ENCODE peak calls at places on chromosome 12, in eight cellular contexts. One of them, this sample, is unnamed.

GRCh38 chr12:93569656-93570551 is 2.6 kb upstream of the SOCS2 start:
- DNase-seq in stimulated activated CD4-positive, alpha-beta T cell treated with anti-CD3 and anti-CD28 coated beads, Interleukin-15, amount 100 ng/mL, for 1 hour: peak
- DNase-seq in coronary artery: peak
- DNase-seq in heart right ventricle: peak
- DNase-seq in stimulated activated CD8-positive, alpha-beta memory T cell treated with anti-CD3 and anti-CD28 coated beads, Interleukin-15, amount 100 ng/mL, for 24 hours: peak
- DNase-seq in astrocyte of the hippocampus: peak
- DNase-seq in Caki2: peak
- DNase-seq in AG09319: peak
- DNase-seq in this sample: peak

GRCh38 chr12:108850854-108851573 is 6.4 kb downstream of the SSH1 start:
- DNase-seq in Caki2: no peak
- DNase-seq in AG09319: no peak
- DNase-seq in stimulated activated CD4-positive, alpha-beta T cell treated with anti-CD3 and anti-CD28 coated beads, Interleukin-15, amount 100 ng/mL, for 1 hour: no peak
- DNase-seq in heart right ventricle: peak
- DNase-seq in coronary artery: no peak
- DNase-seq in astrocyte of the hippocampus: peak
- DNase-seq in stimulated activated CD8-positive, alpha-beta memory T cell treated with anti-CD3 and anti-CD28 coated beads, Interleukin-15, amount 100 ng/mL, for 24 hours: no peak
- DNase-seq in this sample: peak

GRCh38 chr12:100127766-100128508 is 14.7 kb downstream of the BLTP3B start:
- DNase-seq in astrocyte of the hippocampus: no peak
- DNase-seq in heart right ventricle: no peak
- DNase-seq in stimulated activated CD8-positive, alpha-beta memory T cell treated with anti-CD3 and anti-CD28 coated beads, Interleukin-15, amount 100 ng/mL, for 24 hours: no peak
- DNase-seq in stimulated activated CD4-positive, alpha-beta T cell treated with anti-CD3 and anti-CD28 coated beads, Interleukin-15, amount 100 ng/mL, for 1 hour: no peak
- DNase-seq in Caki2: no peak
- DNase-seq in coronary artery: no peak
- DNase-seq in AG09319: peak
- DNase-seq in this sample: no peak

GRCh38 chr12:48972213-48973021 is 882 bp upstream of the WNT10B start:
- DNase-seq in astrocyte of the hippocampus: peak
- DNase-seq in heart right ventricle: no peak
- DNase-seq in coronary artery: no peak
- DNase-seq in AG09319: no peak
- DNase-seq in stimulated activated CD8-positive, alpha-beta memory T cell treated with anti-CD3 and anti-CD28 coated beads, Interleukin-15, amount 100 ng/mL, for 24 hours: no peak
- DNase-seq in Caki2: no peak
- DNase-seq in stimulated activated CD4-positive, alpha-beta T cell treated with anti-CD3 and anti-CD28 coated beads, Interleukin-15, amount 100 ng/mL, for 1 hour: no peak
- DNase-seq in this sample: no peak

GRCh38 chr12:54373619-54374554 is 9.6 kb upstream of the GPR84 start:
- DNase-seq in heart right ventricle: no peak
- DNase-seq in Caki2: no peak
- DNase-seq in stimulated activated CD8-positive, alpha-beta memory T cell treated with anti-CD3 and anti-CD28 coated beads, Interleukin-15, amount 100 ng/mL, for 24 hours: no peak
- DNase-seq in stimulated activated CD4-positive, alpha-beta T cell treated with anti-CD3 and anti-CD28 coated beads, Interleukin-15, amount 100 ng/mL, for 1 hour: no peak
- DNase-seq in astrocyte of the hippocampus: no peak
- DNase-seq in AG09319: no peak
- DNase-seq in coronary artery: no peak
- DNase-seq in this sample: no peak

GRCh38 chr12:75944097-75944904 is 87.3 kb downstream of the PHLDA1 start:
- DNase-seq in Caki2: peak
- DNase-seq in AG09319: peak
- DNase-seq in astrocyte of the hippocampus: peak
- DNase-seq in stimulated activated CD4-positive, alpha-beta T cell treated with anti-CD3 and anti-CD28 coated beads, Interleukin-15, amount 100 ng/mL, for 1 hour: no peak
- DNase-seq in heart right ventricle: no peak
- DNase-seq in stimulated activated CD8-positive, alpha-beta memory T cell treated with anti-CD3 and anti-CD28 coated beads, Interleukin-15, amount 100 ng/mL, for 24 hours: no peak
- DNase-seq in coronary artery: no peak
- DNase-seq in this sample: no peak

GRCh38 chr12:29562167-29562776 is 64.8 kb upstream of the OVCH1 start:
- DNase-seq in stimulated activated CD4-positive, alpha-beta T cell treated with anti-CD3 and anti-CD28 coated beads, Interleukin-15, amount 100 ng/mL, for 1 hour: no peak
- DNase-seq in Caki2: no peak
- DNase-seq in heart right ventricle: no peak
- DNase-seq in coronary artery: no peak
- DNase-seq in stimulated activated CD8-positive, alpha-beta memory T cell treated with anti-CD3 and anti-CD28 coated beads, Interleukin-15, amount 100 ng/mL, for 24 hours: no peak
- DNase-seq in AG09319: peak
- DNase-seq in astrocyte of the hippocampus: peak
- DNase-seq in this sample: no peak

GRCh38 chr12:94855853-94856252 is 147.6 kb downstream of the NDUFA12 start:
- DNase-seq in astrocyte of the hippocampus: no peak
- DNase-seq in Caki2: no peak
- DNase-seq in stimulated activated CD4-positive, alpha-beta T cell treated with anti-CD3 and anti-CD28 coated beads, Interleukin-15, amount 100 ng/mL, for 1 hour: no peak
- DNase-seq in coronary artery: no peak
- DNase-seq in heart right ventricle: no peak
- DNase-seq in stimulated activated CD8-positive, alpha-beta memory T cell treated with anti-CD3 and anti-CD28 coated beads, Interleukin-15, amount 100 ng/mL, for 24 hours: no peak
- DNase-seq in AG09319: no peak
- DNase-seq in this sample: no peak

GRCh38 chr12:57823131-57823907 is 4.8 kb upstream of the AVIL start:
- DNase-seq in stimulated activated CD4-positive, alpha-beta T cell treated with anti-CD3 and anti-CD28 coated beads, Interleukin-15, amount 100 ng/mL, for 1 hour: no peak
- DNase-seq in astrocyte of the hippocampus: no peak
- DNase-seq in Caki2: no peak
- DNase-seq in AG09319: no peak
- DNase-seq in stimulated activated CD8-positive, alpha-beta memory T cell treated with anti-CD3 and anti-CD28 coated beads, Interleukin-15, amount 100 ng/mL, for 24 hours: no peak
- DNase-seq in heart right ventricle: no peak
- DNase-seq in coronary artery: no peak
- DNase-seq in this sample: no peak

GRCh38 chr12:120092531-120093335 is 23.8 kb downstream of the RAB35 start:
- DNase-seq in AG09319: no peak
- DNase-seq in astrocyte of the hippocampus: no peak
- DNase-seq in stimulated activated CD8-positive, alpha-beta memory T cell treated with anti-CD3 and anti-CD28 coated beads, Interleukin-15, amount 100 ng/mL, for 24 hours: no peak
- DNase-seq in coronary artery: no peak
- DNase-seq in Caki2: no peak
- DNase-seq in stimulated activated CD4-positive, alpha-beta T cell treated with anti-CD3 and anti-CD28 coated beads, Interleukin-15, amount 100 ng/mL, for 1 hour: no peak
- DNase-seq in heart right ventricle: no peak
- DNase-seq in this sample: no peak

GRCh38 chr12:51269174-51270066 is 795 bp downstream of the SMAGP start:
- DNase-seq in heart right ventricle: peak
- DNase-seq in stimulated activated CD4-positive, alpha-beta T cell treated with anti-CD3 and anti-CD28 coated beads, Interleukin-15, amount 100 ng/mL, for 1 hour: peak
- DNase-seq in stimulated activated CD8-positive, alpha-beta memory T cell treated with anti-CD3 and anti-CD28 coated beads, Interleukin-15, amount 100 ng/mL, for 24 hours: no peak
- DNase-seq in coronary artery: no peak
- DNase-seq in AG09319: no peak
- DNase-seq in astrocyte of the hippocampus: peak
- DNase-seq in Caki2: peak
- DNase-seq in this sample: peak

GRCh38 chr12:17954788-17955187 is 135.2 kb downstream of the RERGL start:
- DNase-seq in Caki2: no peak
- DNase-seq in astrocyte of the hippocampus: no peak
- DNase-seq in coronary artery: no peak
- DNase-seq in stimulated activated CD8-positive, alpha-beta memory T cell treated with anti-CD3 and anti-CD28 coated beads, Interleukin-15, amount 100 ng/mL, for 24 hours: no peak
- DNase-seq in AG09319: no peak
- DNase-seq in heart right ventricle: no peak
- DNase-seq in stimulated activated CD4-positive, alpha-beta T cell treated with anti-CD3 and anti-CD28 coated beads, Interleukin-15, amount 100 ng/mL, for 1 hour: no peak
- DNase-seq in this sample: no peak

GRCh38 chr12:42735869-42736361 is 146.4 kb upstream of the PRICKLE1 start:
- DNase-seq in AG09319: no peak
- DNase-seq in stimulated activated CD8-positive, alpha-beta memory T cell treated with anti-CD3 and anti-CD28 coated beads, Interleukin-15, amount 100 ng/mL, for 24 hours: no peak
- DNase-seq in stimulated activated CD4-positive, alpha-beta T cell treated with anti-CD3 and anti-CD28 coated beads, Interleukin-15, amount 100 ng/mL, for 1 hour: no peak
- DNase-seq in heart right ventricle: peak
- DNase-seq in coronary artery: no peak
- DNase-seq in astrocyte of the hippocampus: peak
- DNase-seq in Caki2: no peak
- DNase-seq in this sample: peak

GRCh38 chr12:71397433-71397954 is 42.1 kb upstream of the LGR5 start:
- DNase-seq in AG09319: no peak
- DNase-seq in stimulated activated CD4-positive, alpha-beta T cell treated with anti-CD3 and anti-CD28 coated beads, Interleukin-15, amount 100 ng/mL, for 1 hour: no peak
- DNase-seq in Caki2: no peak
- DNase-seq in stimulated activated CD8-positive, alpha-beta memory T cell treated with anti-CD3 and anti-CD28 coated beads, Interleukin-15, amount 100 ng/mL, for 24 hours: no peak
- DNase-seq in coronary artery: no peak
- DNase-seq in heart right ventricle: no peak
- DNase-seq in astrocyte of the hippocampus: peak
- DNase-seq in this sample: no peak

GRCh38 chr12:2922329-2922728 is 31.6 kb downstream of the TULP3 start:
- DNase-seq in heart right ventricle: no peak
- DNase-seq in AG09319: no peak
- DNase-seq in astrocyte of the hippocampus: no peak
- DNase-seq in coronary artery: no peak
- DNase-seq in stimulated activated CD4-positive, alpha-beta T cell treated with anti-CD3 and anti-CD28 coated beads, Interleukin-15, amount 100 ng/mL, for 1 hour: no peak
- DNase-seq in Caki2: no peak
- DNase-seq in stimulated activated CD8-positive, alpha-beta memory T cell treated with anti-CD3 and anti-CD28 coated beads, Interleukin-15, amount 100 ng/mL, for 24 hours: no peak
- DNase-seq in this sample: no peak

GRCh38 chr12:54383041-54383609 is 1.4 kb downstream of the ZNF385A start:
- DNase-seq in AG09319: peak
- DNase-seq in stimulated activated CD4-positive, alpha-beta T cell treated with anti-CD3 and anti-CD28 coated beads, Interleukin-15, amount 100 ng/mL, for 1 hour: no peak
- DNase-seq in Caki2: peak
- DNase-seq in astrocyte of the hippocampus: peak
- DNase-seq in heart right ventricle: no peak
- DNase-seq in stimulated activated CD8-positive, alpha-beta memory T cell treated with anti-CD3 and anti-CD28 coated beads, Interleukin-15, amount 100 ng/mL, for 24 hours: no peak
- DNase-seq in coronary artery: no peak
- DNase-seq in this sample: no peak

This sample was measured in left ventricle myocardium superior.